ENCODE peak calls at places on chromosomes 13 and 19, in nine cellular contexts. B, Y, X, D, Z, U, G, A and E are unnamed samples.

GRCh38 chr19:33631628-33631995 is 9.9 kb downstream of the CHST8 start:
- DNase-seq in B (no peak), Y (no peak), X (no peak), D (no peak), Z (no peak), U (no peak), G (no peak), A (no peak), E (no peak)

GRCh38 chr19:5803441-5803751 is 1.5 kb upstream of the NRTN start:
- DNase-seq in B (no peak), Y (no peak), X (no peak), D (no peak), Z (no peak), U (no peak), G (no peak), A (no peak), E (no peak)

GRCh38 chr19:46660601-46661019 is 372 bp downstream of the DACT3 start:
- DNase-seq in B (no peak), Y (no peak), X (peak), D (no peak), Z (no peak), U (no peak), G (no peak), A (no peak), E (no peak)

GRCh38 chr13:98466634-98467236 is 110.2 kb downstream of the STK24 start:
- DNase-seq in B (peak), Y (no peak), X (no peak), D (peak), Z (peak), U (peak), G (peak), A (no peak), E (no peak)

GRCh38 chr13:27151798-27152599 is 19.6 kb downstream of the USP12 start:
- DNase-seq in B (no peak), Y (no peak), X (no peak), D (peak), Z (no peak), U (no peak), G (no peak), A (no peak), E (no peak)

GRCh38 chr13:36862002-36862706 is 43.1 kb downstream of the RFXAP start:
- DNase-seq in B (peak), Y (no peak), X (no peak), D (peak), Z (no peak), U (peak), G (no peak), A (no peak), E (no peak)

GRCh38 chr19:1672038-1672768 is 19.8 kb upstream of the TCF3 start:
- DNase-seq in B (peak), Y (no peak), X (peak), D (peak), Z (peak), U (peak), G (peak), A (no peak), E (peak)

GRCh38 chr19:16449330-16449961 is 22.3 kb downstream of the EPS15L1 start:
- DNase-seq in B (peak), Y (no peak), X (no peak), D (peak), Z (no peak), U (no peak), G (no peak), A (no peak), E (peak)

GRCh38 chr19:12749938-12750521 is 1.6 kb upstream of the BEST2 start:
- DNase-seq in B (peak), Y (no peak), X (no peak), D (peak), Z (no peak), U (peak), G (no peak), A (no peak), E (no peak)

GRCh38 chr19:8489591-8490394 is 12.6 kb downstream of the PRAM1 start:
- DNase-seq in B (no peak), Y (no peak), X (no peak), D (no peak), Z (peak), U (no peak), G (no peak), A (no peak), E (no peak)

GRCh38 chr19:13931582-13932378 is 6.4 kb downstream of the PODNL1 start:
- DNase-seq in B (no peak), Y (no peak), X (no peak), D (no peak), Z (no peak), U (no peak), G (no peak), A (no peak), E (no peak)

GRCh38 chr19:35436477-35437141 is 11.4 kb upstream of the FFAR2 start:
- DNase-seq in B (peak), Y (no peak), X (peak), D (peak), Z (peak), U (peak), G (no peak), A (peak), E (peak)

GRCh38 chr19:5953680-5954213 is 24.2 kb downstream of the RANBP3 start:
- DNase-seq in B (peak), Y (no peak), X (no peak), D (peak), Z (no peak), U (no peak), G (no peak), A (no peak), E (no peak)

GRCh38 chr19:42850981-42851717 is 28.4 kb downstream of the PSG1 start:
- DNase-seq in B (peak), Y (peak), X (no peak), D (peak), Z (peak), U (peak), G (no peak), A (peak), E (no peak)

GRCh38 chr19:11446652-11447301 is 11.3 kb downstream of the PRKCSH start:
- DNase-seq in B (peak), Y (no peak), X (no peak), D (no peak), Z (no peak), U (peak), G (peak), A (peak), E (peak)

GRCh38 chr19:12788682-12789097 is 2.6 kb upstream of the JUNB start:
- DNase-seq in B (peak), Y (no peak), X (peak), D (no peak), Z (peak), U (peak), G (peak), A (peak), E (peak)

GRCh38 chr13:43686557-43686956 is 100.2 kb downstream of the ENOX1 start:
- DNase-seq in B (peak), Y (no peak), X (peak), D (peak), Z (peak), U (peak), G (no peak), A (peak), E (no peak)

GRCh38 chr13:111158136-111158805 is 43.2 kb downstream of the ARHGEF7 start:
- DNase-seq in B (peak), Y (no peak), X (no peak), D (peak), Z (no peak), U (peak), G (no peak), A (no peak), E (no peak)

GRCh38 chr13:80486407-80486806 is 145.5 kb upstream of the SPRY2 start:
- DNase-seq in B (no peak), Y (no peak), X (no peak), D (no peak), Z (no peak), U (no peak), G (no peak), A (no peak), E (no peak)

GRCh38 chr19:15684828-15685227 is 11.9 kb downstream of the CYP4F12 start:
- DNase-seq in B (no peak), Y (no peak), X (no peak), D (no peak), Z (peak), U (no peak), G (peak), A (no peak), E (no peak)

GRCh38 chr13:103282571-103283450 is 216.6 kb upstream of the SLC10A2 start:
- DNase-seq in B (peak), Y (no peak), X (no peak), D (peak), Z (peak), U (peak), G (peak), A (no peak), E (no peak)

GRCh38 chr13:99312493-99312883 is 5.3 kb upstream of the GPR183 start:
- DNase-seq in B (peak), Y (no peak), X (peak), D (peak), Z (no peak), U (peak), G (no peak), A (peak), E (no peak)

GRCh38 chr19:48713041-48713863 is 6.3 kb downstream of the MAMSTR start:
- DNase-seq in B (peak), Y (no peak), X (no peak), D (peak), Z (no peak), U (no peak), G (peak), A (peak), E (no peak)

GRCh38 chr13:101626925-101627555 is 174.6 kb downstream of the ITGBL1 start:
- DNase-seq in B (peak), Y (no peak), X (no peak), D (no peak), Z (no peak), U (no peak), G (no peak), A (no peak), E (peak)

GRCh38 chr13:39281539-39282150 is 243.4 kb downstream of the NHLRC3 start:
- DNase-seq in B (no peak), Y (no peak), X (no peak), D (peak), Z (no peak), U (peak), G (no peak), A (no peak), E (no peak)

GRCh38 chr13:39283062-39283461 is 244.8 kb downstream of the NHLRC3 start:
- DNase-seq in B (no peak), Y (no peak), X (no peak), D (no peak), Z (no peak), U (no peak), G (no peak), A (no peak), E (no peak)

GRCh38 chr13:39279077-39279476 is 240.8 kb downstream of the NHLRC3 start:
- DNase-seq in B (no peak), Y (no peak), X (no peak), D (no peak), Z (no peak), U (no peak), G (no peak), A (no peak), E (no peak)

GRCh38 chr13:39282400-39282972 is 244.2 kb downstream of the NHLRC3 start:
- DNase-seq in B (no peak), Y (no peak), X (no peak), D (no peak), Z (no peak), U (no peak), G (no peak), A (no peak), E (peak)

DNA sequence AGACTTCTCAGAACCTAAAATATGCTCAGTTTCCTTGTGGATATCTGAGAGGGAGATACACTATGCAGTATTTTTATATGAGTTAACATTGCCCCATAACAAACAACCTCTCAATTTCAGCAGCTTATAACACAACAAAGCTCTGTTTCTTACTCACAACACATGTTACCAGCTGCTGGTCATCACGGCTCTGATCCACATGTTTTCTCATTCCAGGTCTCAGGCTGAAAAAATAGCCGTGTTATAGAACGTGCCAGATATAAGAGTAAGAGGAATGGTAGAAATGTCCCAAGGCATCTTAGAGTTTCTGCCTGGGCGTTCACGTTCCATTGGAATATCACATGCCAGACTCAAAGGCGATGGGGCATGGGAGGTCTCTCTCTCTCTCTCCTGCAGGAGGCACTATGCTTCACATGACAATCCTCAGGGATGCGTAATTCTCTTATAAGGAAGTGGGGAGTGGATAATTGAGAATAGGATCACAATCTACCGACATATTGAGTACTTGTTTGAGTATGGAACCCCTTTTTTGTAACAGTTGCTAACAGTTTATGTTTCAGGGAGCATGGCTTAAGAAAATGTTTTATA is 246.6 kb downstream of the NHLRC3 start:
- DNase-seq in B (peak), Y (no peak), X (no peak), D (no peak), Z (no peak), U (peak), G (no peak), A (no peak), E (no peak)
- TF ChIP-seq CTCF in B (no peak), Y (no peak), X (no peak), D (peak), Z (no peak), U (peak), G (no peak), A (no peak), E (no peak)

GRCh38 chr19:40415799-40416198 is 2.6 kb upstream of the PRX start:
- DNase-seq in B (no peak), Y (no peak), X (no peak), D (no peak), Z (no peak), U (no peak), G (no peak), A (no peak), E (peak)
- TF ChIP-seq CTCF in B (no peak), Y (no peak), X (no peak), D (no peak), Z (no peak), U (no peak), G (no peak), A (no peak), E (no peak)

GRCh38 chr13:62337109-62337880 is 921.6 kb upstream of the PCDH20 start:
- DNase-seq in B (no peak), Y (no peak), X (no peak), D (no peak), Z (no peak), U (no peak), G (peak), A (no peak), E (no peak)
- TF ChIP-seq CTCF in B (no peak), Y (no peak), X (no peak), D (no peak), Z (no peak), U (no peak), G (no peak), A (no peak), E (no peak)

DNA sequence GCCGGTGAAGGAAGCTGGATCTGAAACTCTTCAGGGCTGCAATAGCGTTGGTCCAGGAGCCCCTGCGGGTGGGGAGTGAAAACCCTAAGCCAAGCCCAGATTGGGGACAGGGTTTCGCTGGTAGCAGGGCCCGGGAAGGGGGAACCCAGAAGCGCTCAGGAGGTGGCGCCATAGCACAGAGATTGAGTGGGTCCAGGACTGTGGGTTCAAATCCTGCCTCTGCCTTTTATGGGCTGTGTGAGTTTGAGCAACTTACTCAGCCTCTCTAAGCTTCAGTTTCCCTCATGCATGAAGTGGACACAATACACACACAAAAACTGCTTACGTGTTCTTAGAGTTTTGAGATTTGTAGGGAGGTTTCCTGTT is 8.3 kb upstream of the SYCN start:
- DNase-seq in B (peak), Y (no peak), X (no peak), D (no peak), Z (no peak), U (peak), G (peak), A (no peak), E (peak)
- TF ChIP-seq CTCF in B (peak), Y (no peak), X (no peak), D (peak), Z (no peak), U (peak), G (no peak), A (no peak), E (peak)

DNA sequence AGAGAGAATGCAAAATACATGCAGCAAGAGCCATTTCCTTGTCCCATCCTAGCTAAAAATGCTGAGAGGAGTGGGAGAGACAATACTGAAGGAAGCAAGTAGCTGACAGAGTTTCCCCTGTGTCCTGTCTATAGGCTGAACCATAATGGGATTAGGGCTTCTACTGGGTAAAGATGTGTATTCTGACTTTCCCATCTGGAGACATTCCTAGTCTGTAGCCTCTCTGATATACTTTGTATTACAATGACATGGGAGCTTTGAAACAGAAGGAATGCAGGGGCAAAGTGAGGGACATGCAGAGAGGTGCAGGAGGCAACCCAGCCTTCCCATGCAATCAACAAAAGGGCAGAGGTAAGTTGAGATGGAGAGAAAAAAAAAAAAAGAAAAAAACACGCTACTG is 10.5 kb upstream of the GPC6 start:
- DNase-seq in B (no peak), Y (no peak), X (no peak), D (no peak), Z (no peak), U (no peak), G (no peak), A (no peak), E (no peak)
- TF ChIP-seq CTCF in B (no peak), Y (no peak), X (no peak), D (no peak), Z (no peak), U (no peak), G (no peak), A (no peak), E (no peak)

DNA sequence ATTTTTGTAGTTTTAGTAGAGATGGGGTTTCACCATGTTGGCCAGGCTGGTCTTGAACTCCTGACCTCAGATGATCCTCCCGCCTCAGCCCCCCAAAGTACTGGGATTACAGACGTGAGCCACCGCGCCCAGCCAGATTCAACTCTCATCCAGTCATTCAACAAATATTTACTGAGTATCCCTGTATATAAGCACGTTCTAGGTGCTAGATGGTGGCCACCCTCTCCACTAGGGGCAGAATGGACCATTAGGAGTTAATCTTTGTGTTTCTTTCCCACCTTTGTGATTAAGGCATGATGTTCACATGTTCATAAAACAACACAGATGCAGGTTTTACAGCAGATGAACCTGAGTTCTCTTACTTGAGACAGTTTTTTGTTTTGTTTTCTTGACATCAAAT is 7.3 kb downstream of the SHKBP1 start:
- DNase-seq in B (peak), Y (no peak), X (no peak), D (no peak), Z (no peak), U (no peak), G (no peak), A (no peak), E (no peak)
- TF ChIP-seq CTCF in B (peak), Y (no peak), X (no peak), D (no peak), Z (no peak), U (peak), G (peak), A (no peak), E (no peak)

DNA sequence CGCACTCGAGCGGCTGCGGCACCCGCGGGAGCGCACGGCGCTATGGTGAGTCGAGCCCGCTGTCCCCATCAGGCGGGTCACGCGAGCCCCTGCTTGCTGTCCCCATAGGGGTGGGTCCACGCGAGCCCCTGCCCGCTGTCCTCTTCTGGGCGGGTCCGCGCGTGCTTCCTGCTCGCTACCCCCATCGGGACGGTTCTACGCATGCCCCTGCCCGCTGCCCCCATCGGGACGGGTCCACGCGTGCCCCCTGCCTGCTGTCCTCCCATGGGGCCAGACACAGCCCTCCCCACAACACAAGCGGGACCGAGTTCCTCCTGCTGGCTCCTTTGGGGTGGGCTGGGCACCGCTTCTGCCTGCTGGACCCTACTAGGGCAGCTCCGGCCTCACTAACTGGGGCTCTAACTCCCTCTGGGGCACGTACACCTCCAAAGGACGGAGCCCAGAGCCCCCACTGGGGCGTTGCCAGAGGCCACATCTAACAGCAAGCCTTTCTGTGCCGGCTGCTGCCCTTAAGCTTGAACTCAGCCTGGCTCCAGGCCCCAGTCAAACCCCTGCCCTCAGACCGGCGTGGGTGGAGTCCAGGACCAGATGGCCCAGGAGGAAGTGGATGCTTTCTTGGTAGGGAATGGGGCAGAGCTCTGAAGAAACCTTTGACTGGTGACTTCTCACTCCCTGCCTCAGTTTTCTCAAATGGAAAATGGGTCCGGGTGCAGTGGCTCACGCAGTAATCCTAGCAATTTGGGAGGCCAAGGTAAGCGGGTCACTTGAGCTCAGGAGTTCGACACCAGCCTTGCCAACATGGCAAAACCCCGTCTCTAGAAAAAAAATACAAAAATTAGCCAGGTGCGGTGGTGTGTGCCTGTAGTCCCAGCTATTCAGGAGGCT is 722 bp downstream of the COLGALT1 start:
- DNase-seq in B (peak), Y (no peak), X (peak), D (peak), Z (no peak), U (peak), G (peak), A (peak), E (peak)
- TF ChIP-seq CTCF in B (no peak), Y (no peak), X (no peak), D (no peak), Z (no peak), U (no peak), G (no peak), A (no peak), E (no peak)